ENCODE peak calls at places on chromosome X, in six cellular contexts. One of them, this sample, is unnamed.

GRCh38 chrX:110745288-110745687 is 50.3 kb downstream of the CHRDL1 start:
- DNase-seq in right cardiac atrium: peak
- DNase-seq in stimulated activated CD8-positive, alpha-beta memory T cell treated with anti-CD3 and anti-CD28 coated beads, Interleukin-4, amount 100 ng/mL, for 48 hours: no peak
- DNase-seq in cardiac fibroblast: no peak
- DNase-seq in NCI-H2171 treated with DMSO at 0.1 percent for 48 hours: peak
- DNase-seq in EH: no peak
- DNase-seq in this sample: no peak

GRCh38 chrX:130725519-130725918 is 177.5 kb downstream of the ENOX2 start:
- DNase-seq in right cardiac atrium: no peak
- DNase-seq in stimulated activated CD8-positive, alpha-beta memory T cell treated with anti-CD3 and anti-CD28 coated beads, Interleukin-4, amount 100 ng/mL, for 48 hours: no peak
- DNase-seq in cardiac fibroblast: no peak
- DNase-seq in NCI-H2171 treated with DMSO at 0.1 percent for 48 hours: no peak
- DNase-seq in EH: no peak
- DNase-seq in this sample: no peak

GRCh38 chrX:150032742-150033141 is 94.5 kb upstream of the EOLA2 start:
- DNase-seq in right cardiac atrium: no peak
- DNase-seq in stimulated activated CD8-positive, alpha-beta memory T cell treated with anti-CD3 and anti-CD28 coated beads, Interleukin-4, amount 100 ng/mL, for 48 hours: no peak
- DNase-seq in cardiac fibroblast: peak
- DNase-seq in NCI-H2171 treated with DMSO at 0.1 percent for 48 hours: no peak
- DNase-seq in EH: peak
- DNase-seq in this sample: no peak

GRCh38 chrX:40105791-40106676 is 8.3 kb upstream of the BCOR start:
- DNase-seq in right cardiac atrium: peak
- DNase-seq in stimulated activated CD8-positive, alpha-beta memory T cell treated with anti-CD3 and anti-CD28 coated beads, Interleukin-4, amount 100 ng/mL, for 48 hours: peak
- DNase-seq in cardiac fibroblast: peak
- DNase-seq in NCI-H2171 treated with DMSO at 0.1 percent for 48 hours: peak
- DNase-seq in EH: peak
- DNase-seq in this sample: peak

GRCh38 chrX:10542549-10542948 is 77.8 kb downstream of the MID1 start:
- DNase-seq in right cardiac atrium: no peak
- DNase-seq in stimulated activated CD8-positive, alpha-beta memory T cell treated with anti-CD3 and anti-CD28 coated beads, Interleukin-4, amount 100 ng/mL, for 48 hours: no peak
- DNase-seq in cardiac fibroblast: no peak
- DNase-seq in NCI-H2171 treated with DMSO at 0.1 percent for 48 hours: no peak
- DNase-seq in EH: no peak
- DNase-seq in this sample: no peak

GRCh38 chrX:13934731-13935130 is 95.0 kb downstream of the GEMIN8 start:
- DNase-seq in right cardiac atrium: no peak
- DNase-seq in stimulated activated CD8-positive, alpha-beta memory T cell treated with anti-CD3 and anti-CD28 coated beads, Interleukin-4, amount 100 ng/mL, for 48 hours: no peak
- DNase-seq in cardiac fibroblast: no peak
- DNase-seq in NCI-H2171 treated with DMSO at 0.1 percent for 48 hours: no peak
- DNase-seq in EH: no peak
- DNase-seq in this sample: no peak

GRCh38 chrX:111490683-111491082 is 20.8 kb upstream of the SERTM2 start:
- DNase-seq in right cardiac atrium: no peak
- DNase-seq in stimulated activated CD8-positive, alpha-beta memory T cell treated with anti-CD3 and anti-CD28 coated beads, Interleukin-4, amount 100 ng/mL, for 48 hours: no peak
- DNase-seq in cardiac fibroblast: no peak
- DNase-seq in NCI-H2171 treated with DMSO at 0.1 percent for 48 hours: peak
- DNase-seq in EH: no peak
- DNase-seq in this sample: no peak

GRCh38 chrX:151538190-151539122 is 25.0 kb upstream of the PASD1 start:
- DNase-seq in right cardiac atrium: no peak
- DNase-seq in stimulated activated CD8-positive, alpha-beta memory T cell treated with anti-CD3 and anti-CD28 coated beads, Interleukin-4, amount 100 ng/mL, for 48 hours: no peak
- DNase-seq in cardiac fibroblast: no peak
- DNase-seq in NCI-H2171 treated with DMSO at 0.1 percent for 48 hours: no peak
- DNase-seq in EH: no peak
- DNase-seq in this sample: no peak

GRCh38 chrX:153366878-153367538 is 33.1 kb downstream of the ZNF275 start:
- DNase-seq in right cardiac atrium: no peak
- DNase-seq in stimulated activated CD8-positive, alpha-beta memory T cell treated with anti-CD3 and anti-CD28 coated beads, Interleukin-4, amount 100 ng/mL, for 48 hours: no peak
- DNase-seq in cardiac fibroblast: no peak
- DNase-seq in NCI-H2171 treated with DMSO at 0.1 percent for 48 hours: no peak
- DNase-seq in EH: no peak
- DNase-seq in this sample: no peak

GRCh38 chrX:31266172-31267076 is 194.6 kb upstream of the FTHL17 start:
- DNase-seq in right cardiac atrium: peak
- DNase-seq in stimulated activated CD8-positive, alpha-beta memory T cell treated with anti-CD3 and anti-CD28 coated beads, Interleukin-4, amount 100 ng/mL, for 48 hours: peak
- DNase-seq in cardiac fibroblast: peak
- DNase-seq in NCI-H2171 treated with DMSO at 0.1 percent for 48 hours: no peak
- DNase-seq in EH: peak
- DNase-seq in this sample: peak

GRCh38 chrX:51697397-51697796 is 12.9 kb upstream of the CENPVL1 start:
- DNase-seq in right cardiac atrium: no peak
- DNase-seq in stimulated activated CD8-positive, alpha-beta memory T cell treated with anti-CD3 and anti-CD28 coated beads, Interleukin-4, amount 100 ng/mL, for 48 hours: no peak
- DNase-seq in cardiac fibroblast: no peak
- DNase-seq in NCI-H2171 treated with DMSO at 0.1 percent for 48 hours: no peak
- DNase-seq in EH: no peak
- DNase-seq in this sample: no peak

GRCh38 chrX:16604300-16604699 is 45.7 kb upstream of the S100G start:
- DNase-seq in right cardiac atrium: no peak
- DNase-seq in stimulated activated CD8-positive, alpha-beta memory T cell treated with anti-CD3 and anti-CD28 coated beads, Interleukin-4, amount 100 ng/mL, for 48 hours: no peak
- DNase-seq in cardiac fibroblast: peak
- DNase-seq in NCI-H2171 treated with DMSO at 0.1 percent for 48 hours: no peak
- DNase-seq in EH: no peak
- DNase-seq in this sample: no peak

GRCh38 chrX:140318306-140318705 is 186.6 kb downstream of the SOX3 start:
- DNase-seq in right cardiac atrium: no peak
- DNase-seq in stimulated activated CD8-positive, alpha-beta memory T cell treated with anti-CD3 and anti-CD28 coated beads, Interleukin-4, amount 100 ng/mL, for 48 hours: no peak
- DNase-seq in cardiac fibroblast: no peak
- DNase-seq in NCI-H2171 treated with DMSO at 0.1 percent for 48 hours: no peak
- DNase-seq in EH: no peak
- DNase-seq in this sample: no peak

GRCh38 chrX:109880629-109881028 is 122.3 kb upstream of the TMEM164 start:
- DNase-seq in right cardiac atrium: no peak
- DNase-seq in stimulated activated CD8-positive, alpha-beta memory T cell treated with anti-CD3 and anti-CD28 coated beads, Interleukin-4, amount 100 ng/mL, for 48 hours: no peak
- DNase-seq in cardiac fibroblast: no peak
- DNase-seq in NCI-H2171 treated with DMSO at 0.1 percent for 48 hours: no peak
- DNase-seq in EH: no peak
- DNase-seq in this sample: no peak

GRCh38 chrX:152926279-152926678 is 28.4 kb downstream of the ZNF185 start:
- DNase-seq in right cardiac atrium: no peak
- DNase-seq in stimulated activated CD8-positive, alpha-beta memory T cell treated with anti-CD3 and anti-CD28 coated beads, Interleukin-4, amount 100 ng/mL, for 48 hours: peak
- DNase-seq in cardiac fibroblast: peak
- DNase-seq in NCI-H2171 treated with DMSO at 0.1 percent for 48 hours: peak
- DNase-seq in EH: peak
- DNase-seq in this sample: peak

GRCh38 chrX:311156-312129 is 7.2 kb downstream of the GTPBP6 start:
- DNase-seq in right cardiac atrium: peak
- DNase-seq in stimulated activated CD8-positive, alpha-beta memory T cell treated with anti-CD3 and anti-CD28 coated beads, Interleukin-4, amount 100 ng/mL, for 48 hours: no peak
- DNase-seq in cardiac fibroblast: no peak
- DNase-seq in NCI-H2171 treated with DMSO at 0.1 percent for 48 hours: no peak
- DNase-seq in EH: no peak
- DNase-seq in this sample: no peak

GRCh38 chrX:7233632-7234406 is 85.9 kb upstream of the PUDP start:
- DNase-seq in right cardiac atrium: no peak
- DNase-seq in stimulated activated CD8-positive, alpha-beta memory T cell treated with anti-CD3 and anti-CD28 coated beads, Interleukin-4, amount 100 ng/mL, for 48 hours: no peak
- DNase-seq in cardiac fibroblast: peak
- DNase-seq in NCI-H2171 treated with DMSO at 0.1 percent for 48 hours: peak
- DNase-seq in EH: peak
- DNase-seq in this sample: no peak

GRCh38 chrX:30793075-30793766 is 95.8 kb downstream of the TAB3 start:
- DNase-seq in right cardiac atrium: no peak
- DNase-seq in stimulated activated CD8-positive, alpha-beta memory T cell treated with anti-CD3 and anti-CD28 coated beads, Interleukin-4, amount 100 ng/mL, for 48 hours: no peak
- DNase-seq in cardiac fibroblast: no peak
- DNase-seq in NCI-H2171 treated with DMSO at 0.1 percent for 48 hours: no peak
- DNase-seq in EH: no peak
- DNase-seq in this sample: no peak

GRCh38 chrX:19772306-19772705 is 115.1 kb downstream of the SH3KBP1 start:
- DNase-seq in right cardiac atrium: no peak
- DNase-seq in stimulated activated CD8-positive, alpha-beta memory T cell treated with anti-CD3 and anti-CD28 coated beads, Interleukin-4, amount 100 ng/mL, for 48 hours: no peak
- DNase-seq in cardiac fibroblast: peak
- DNase-seq in NCI-H2171 treated with DMSO at 0.1 percent for 48 hours: no peak
- DNase-seq in EH: peak
- DNase-seq in this sample: no peak

GRCh38 chrX:29225670-29226069 is 638.4 kb downstream of the IL1RAPL1 start:
- DNase-seq in right cardiac atrium: no peak
- DNase-seq in stimulated activated CD8-positive, alpha-beta memory T cell treated with anti-CD3 and anti-CD28 coated beads, Interleukin-4, amount 100 ng/mL, for 48 hours: no peak
- DNase-seq in cardiac fibroblast: no peak
- DNase-seq in NCI-H2171 treated with DMSO at 0.1 percent for 48 hours: no peak
- DNase-seq in EH: no peak
- DNase-seq in this sample: no peak

GRCh38 chrX:19225906-19226305 is 103.6 kb upstream of the ADGRG2 start:
- DNase-seq in right cardiac atrium: no peak
- DNase-seq in stimulated activated CD8-positive, alpha-beta memory T cell treated with anti-CD3 and anti-CD28 coated beads, Interleukin-4, amount 100 ng/mL, for 48 hours: no peak
- DNase-seq in cardiac fibroblast: peak
- DNase-seq in NCI-H2171 treated with DMSO at 0.1 percent for 48 hours: no peak
- DNase-seq in EH: peak
- DNase-seq in this sample: peak

This sample was measured in testis.